ENCODE peak calls at places on chromosomes 11 and 22, in eight cellular contexts. K, Y, L, V, Q, A, P and N are unnamed samples.

GRCh38 chr11:110827276-110827675 is 115.0 kb upstream of the ARHGAP20 start:
- DNase-seq in K (no peak), P (no peak), Q (no peak), A (no peak), V (no peak), L (no peak), Y (no peak), N (no peak)

GRCh38 chr22:23137905-23138520 is 3.8 kb downstream of the RSPH14 start:
- DNase-seq in V (no peak), K (peak), A (no peak), P (no peak), L (peak), Y (no peak), Q (no peak), N (no peak)

GRCh38 chr11:120205596-120206161 is 5.2 kb upstream of the OAF start:
- DNase-seq in A (no peak), V (no peak), K (no peak), L (peak), P (no peak), Y (no peak), Q (no peak), N (peak)

GRCh38 chr11:77547863-77548551 is 41.7 kb upstream of the AQP11 start:
- DNase-seq in L (peak), Y (peak), V (no peak), P (no peak), A (no peak), Q (peak), K (peak), N (peak)

GRCh38 chr11:11816511-11817319 is 25.1 kb upstream of the USP47 start:
- DNase-seq in K (no peak), Y (no peak), L (peak), V (no peak), Q (no peak), A (no peak), P (no peak), N (peak)

GRCh38 chr11:833114-833791 is 501 bp downstream of the CD151 start:
- DNase-seq in P (peak), Y (peak), K (peak), V (peak), A (no peak), L (peak), Q (no peak), N (no peak)

GRCh38 chr22:28187612-28188011 is 268.6 kb upstream of the PITPNB start:
- DNase-seq in P (no peak), L (no peak), K (no peak), Y (no peak), V (no peak), A (no peak), Q (no peak), N (no peak)

GRCh38 chr11:77873345-77873744 is 52.4 kb downstream of the AAMDC start:
- DNase-seq in P (no peak), V (no peak), A (no peak), Y (no peak), K (no peak), Q (no peak), L (no peak), N (no peak)

GRCh38 chr11:73404506-73405145 is 28.4 kb downstream of the RELT start:
- DNase-seq in K (no peak), A (no peak), Q (no peak), Y (no peak), L (no peak), V (no peak), P (no peak), N (no peak)

GRCh38 chr11:126115253-126115540 is 52.5 kb upstream of the CDON start:
- DNase-seq in A (peak), K (peak), V (peak), Q (no peak), P (peak), Y (no peak), L (no peak), N (no peak)

GRCh38 chr11:74726547-74727182 is 4.6 kb downstream of the CHRDL2 start:
- DNase-seq in L (peak), V (peak), P (peak), K (peak), Y (peak), Q (peak), A (peak), N (peak)

GRCh38 chr11:29713831-29714320 is 303.0 kb downstream of the KCNA4 start:
- DNase-seq in Q (no peak), L (no peak), Y (no peak), V (no peak), P (no peak), A (no peak), K (no peak), N (no peak)

GRCh38 chr22:33006220-33006954 is 51.8 kb downstream of the SYN3 start:
- DNase-seq in Y (no peak), Q (no peak), K (no peak), V (no peak), P (no peak), A (no peak), L (peak), N (no peak)

GRCh38 chr11:5366856-5367255 is 15.5 kb downstream of the OR51B6 start:
- DNase-seq in V (no peak), Y (no peak), Q (no peak), A (no peak), P (no peak), K (no peak), L (no peak), N (no peak)
- H3K4me3 ChIP-seq in V (no peak), Y (no peak), Q (no peak), A (no peak), P (no peak), K (no peak), L (no peak), N (no peak)

GRCh38 chr11:61611309-61611708 is 30.4 kb upstream of the SYT7 start:
- DNase-seq in Y (no peak), Q (no peak), K (no peak), L (no peak), A (no peak), P (no peak), V (no peak), N (no peak)

GRCh38 chr11:61607920-61608599 is 27.2 kb upstream of the SYT7 start:
- DNase-seq in P (no peak), A (no peak), L (no peak), V (no peak), Y (no peak), K (no peak), Q (no peak), N (peak)

GRCh38 chr11:61610905-61611304 is 30.0 kb upstream of the SYT7 start:
- DNase-seq in V (peak), L (no peak), Q (no peak), K (no peak), A (no peak), Y (no peak), P (no peak), N (no peak)

GRCh38 chr11:61609000-61609969 is 28.4 kb upstream of the SYT7 start:
- DNase-seq in Y (no peak), Q (no peak), V (no peak), P (peak), A (no peak), L (no peak), K (peak), N (no peak)

DNA sequence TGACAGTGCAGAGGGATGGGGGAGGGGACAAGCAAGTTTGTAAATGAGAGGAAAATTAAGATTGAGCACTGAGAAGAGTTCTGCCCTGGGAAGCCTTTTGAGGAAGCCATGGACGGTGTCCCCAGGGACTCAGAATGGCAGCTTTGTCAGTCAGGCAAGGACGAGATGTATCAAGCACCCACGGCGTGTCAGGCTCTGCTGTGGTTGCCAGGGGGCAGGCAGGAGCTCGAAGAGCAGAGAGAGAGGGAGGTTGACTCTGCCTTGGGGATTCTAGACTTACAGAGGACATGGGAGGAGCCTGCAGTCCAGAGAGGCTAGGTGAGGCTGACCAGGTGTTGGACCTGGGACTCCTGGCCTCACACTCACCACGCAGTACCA is 29.1 kb upstream of the SYT7 start:
- DNase-seq in Q (no peak), K (no peak), Y (peak), A (no peak), V (no peak), L (peak), P (peak), N (no peak)
- TF ChIP-seq CTCF in Q (no peak), K (no peak), Y (peak), A (no peak), V (peak), L (peak), P (no peak), N (peak)

GRCh38 chr22:49948573-49948957 is 12.0 kb upstream of the PIM3 start:
- DNase-seq in A (no peak), Q (no peak), V (no peak), P (no peak), Y (no peak), L (no peak), K (no peak), N (no peak)
- H3K4me3 ChIP-seq in A (no peak), Q (no peak), V (no peak), P (peak), Y (no peak), L (peak), K (peak), N (no peak)

GRCh38 chr22:49432211-49432905 is 395.3 kb downstream of the BRD1 start:
- DNase-seq in V (no peak), A (no peak), Q (no peak), P (no peak), Y (no peak), K (no peak), L (no peak), N (no peak)

GRCh38 chr22:49435596-49435995 is 392.1 kb downstream of the BRD1 start:
- DNase-seq in K (no peak), V (no peak), L (no peak), Y (no peak), Q (no peak), P (no peak), A (no peak), N (no peak)

GRCh38 chr22:49436056-49436455 is 391.6 kb downstream of the BRD1 start:
- DNase-seq in Y (no peak), A (no peak), L (no peak), P (no peak), Q (no peak), V (no peak), K (no peak), N (no peak)

GRCh38 chr22:49433044-49433443 is 394.6 kb downstream of the BRD1 start:
- DNase-seq in A (no peak), Y (no peak), L (no peak), K (no peak), Q (no peak), P (no peak), V (no peak), N (no peak)

DNA sequence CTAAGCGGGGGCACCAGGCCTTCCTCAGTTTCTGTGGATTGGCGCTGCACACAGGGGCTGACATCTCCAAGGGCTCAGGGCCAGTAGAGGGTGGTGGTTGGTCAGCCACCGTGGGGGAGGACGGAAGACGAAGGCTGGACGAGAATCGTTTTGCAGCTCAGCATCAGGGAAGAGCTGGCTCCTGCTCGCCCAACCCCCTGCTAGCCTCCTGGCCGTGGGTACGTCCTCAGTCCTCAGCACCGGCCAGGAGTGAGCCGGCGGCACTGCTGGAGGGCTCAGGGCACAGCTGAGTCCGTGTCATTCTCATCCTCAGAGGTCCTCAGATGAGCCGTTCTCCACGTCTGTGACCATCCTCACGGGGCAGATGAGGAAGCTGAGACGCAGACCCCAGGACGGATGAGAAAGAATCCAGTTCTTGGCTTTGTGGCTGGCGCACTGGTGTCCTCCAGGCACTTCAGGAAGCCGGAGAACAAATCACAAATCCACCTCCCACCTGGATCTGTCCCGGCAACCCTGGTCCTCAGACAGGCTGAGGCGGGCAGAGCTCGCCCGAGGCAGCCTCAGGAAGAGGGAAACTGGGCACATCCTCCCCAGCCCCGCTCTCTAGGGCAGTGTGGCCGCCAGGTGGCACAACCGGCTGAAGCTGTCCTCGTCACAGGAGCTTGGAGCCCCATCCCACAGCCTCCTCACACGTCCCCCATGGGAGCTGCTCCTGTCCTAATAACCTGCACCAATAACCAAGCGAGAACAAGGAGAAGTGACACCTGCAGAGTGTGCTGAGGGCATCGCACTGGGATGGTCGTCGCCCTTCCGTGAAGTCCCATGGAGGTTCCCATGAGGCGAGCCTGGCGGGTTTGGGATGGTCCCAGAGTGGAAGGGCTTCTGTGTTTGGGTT is 393.7 kb downstream of the BRD1 start:
- DNase-seq in Y (no peak), L (no peak), K (no peak), V (no peak), Q (no peak), P (no peak), A (no peak), N (no peak)
- TF ChIP-seq CTCF in Y (no peak), L (no peak), K (no peak), V (no peak), Q (no peak), P (no peak), A (no peak), N (no peak)

GRCh38 chr11:94635072-94635471 is 67.9 kb downstream of the PIWIL4 start:
- DNase-seq in L (no peak), P (no peak), A (no peak), V (no peak), Q (no peak), K (no peak), Y (no peak), N (no peak)

GRCh38 chr11:94632356-94632755 is 65.2 kb downstream of the PIWIL4 start:
- DNase-seq in K (no peak), A (no peak), P (no peak), Q (no peak), Y (no peak), V (no peak), L (no peak), N (no peak)

GRCh38 chr11:94629741-94630140 is 62.6 kb downstream of the PIWIL4 start:
- DNase-seq in Y (no peak), V (no peak), K (no peak), P (no peak), A (no peak), L (no peak), Q (no peak), N (no peak)
- H3K4me3 ChIP-seq in Y (no peak), V (no peak), K (no peak), P (no peak), A (no peak), L (no peak), Q (no peak), N (no peak)

GRCh38 chr11:113256431-113257227 is 57.8 kb upstream of the TTC12 start:
- DNase-seq in Q (no peak), K (no peak), Y (peak), P (no peak), L (no peak), V (no peak), A (no peak), N (no peak)
- TF ChIP-seq CTCF in Q (no peak), K (no peak), Y (no peak), P (no peak), L (no peak), V (no peak), A (no peak), N (no peak)

DNA sequence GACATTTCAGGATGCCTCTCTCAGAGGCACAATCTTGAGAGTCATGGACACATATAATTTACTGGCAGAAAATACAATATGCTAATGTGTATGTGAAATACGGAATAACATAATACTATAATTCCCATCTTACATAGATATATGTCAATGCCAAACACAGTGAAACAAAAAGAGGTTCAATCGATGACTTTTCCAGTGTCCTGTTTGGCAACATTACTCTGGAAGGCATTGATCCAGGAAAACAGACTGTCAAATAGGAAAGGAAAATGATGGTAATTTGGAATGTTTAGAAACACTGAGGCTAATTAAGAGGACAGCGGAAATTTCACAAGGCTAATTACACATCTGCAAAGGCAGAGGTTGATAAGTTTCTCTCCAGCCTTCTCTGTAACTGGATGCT is 942.3 kb downstream of the LRRC4C start:
- DNase-seq in P (no peak), A (no peak), V (no peak), K (no peak), L (no peak), Q (no peak), Y (no peak), N (no peak)
- H3K4me3 ChIP-seq in P (no peak), A (no peak), V (no peak), K (no peak), L (no peak), Q (no peak), Y (no peak), N (no peak)

GRCh38 chr11:2690596-2691354 is 9.0 kb downstream of the KCNQ1OT1 start:
- DNase-seq in L (no peak), K (no peak), P (no peak), Q (no peak), A (no peak), Y (no peak), V (no peak), N (no peak)

GRCh38 chr11:2693271-2693833 is 6.4 kb downstream of the KCNQ1OT1 start:
- DNase-seq in K (no peak), Y (no peak), V (no peak), L (no peak), A (no peak), P (no peak), Q (peak), N (no peak)

GRCh38 chr11:2693851-2694261 is 5.9 kb downstream of the KCNQ1OT1 start:
- DNase-seq in A (peak), K (no peak), P (no peak), L (no peak), Y (no peak), V (peak), Q (no peak), N (no peak)

GRCh38 chr11:2691355-2691761 is 8.4 kb downstream of the KCNQ1OT1 start:
- DNase-seq in L (no peak), A (no peak), Q (no peak), K (no peak), P (no peak), V (no peak), Y (no peak), N (no peak)

GRCh38 chr11:2691991-2692841 is 7.6 kb downstream of the KCNQ1OT1 start:
- DNase-seq in A (no peak), V (no peak), Q (no peak), L (peak), P (no peak), Y (peak), K (no peak), N (no peak)
- TF ChIP-seq CTCF in A (no peak), V (peak), Q (no peak), L (peak), P (no peak), Y (peak), K (peak), N (peak)

GRCh38 chr22:25076281-25076680 is 123.4 kb upstream of the CRYBB3 start:
- DNase-seq in A (no peak), V (no peak), Q (no peak), K (no peak), P (no peak), Y (no peak), L (no peak), N (no peak)

GRCh38 chr22:25080855-25081254 is 118.8 kb upstream of the CRYBB3 start:
- DNase-seq in L (no peak), V (no peak), Y (peak), Q (no peak), A (no peak), K (no peak), P (no peak), N (no peak)

GRCh38 chr22:25077964-25078363 is 121.7 kb upstream of the CRYBB3 start:
- DNase-seq in V (no peak), K (no peak), Q (no peak), A (no peak), Y (no peak), L (no peak), P (no peak), N (no peak)

GRCh38 chr22:25078591-25078990 is 121.1 kb upstream of the CRYBB3 start:
- DNase-seq in L (no peak), P (no peak), A (no peak), Y (no peak), K (no peak), V (no peak), Q (no peak), N (no peak)

DNA sequence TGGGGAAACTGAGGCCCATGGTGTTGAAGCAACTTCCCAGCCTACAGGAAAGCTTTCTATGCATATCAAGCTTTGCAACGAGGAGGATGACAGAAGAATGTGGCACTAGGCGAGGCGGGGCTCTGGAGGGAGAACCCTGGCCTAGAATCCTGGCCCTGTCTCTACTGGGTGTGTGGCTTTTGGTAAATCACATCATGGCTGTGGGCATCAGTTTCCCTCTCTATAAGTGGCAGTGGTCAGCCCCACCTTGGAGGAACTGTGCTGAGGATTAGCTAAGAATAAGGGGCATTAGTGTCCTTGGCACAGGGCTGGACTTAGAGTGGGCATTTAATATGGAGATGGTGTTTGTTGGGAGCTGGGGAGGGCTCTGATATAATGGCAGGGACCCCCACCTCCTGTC is 122.6 kb upstream of the CRYBB3 start:
- DNase-seq in Q (no peak), V (no peak), A (no peak), P (no peak), K (no peak), Y (no peak), L (no peak), N (no peak)
- H3K4me3 ChIP-seq in Q (no peak), V (no peak), A (no peak), P (no peak), K (no peak), Y (no peak), L (no peak), N (no peak)

GRCh38 chr11:13016415-13016814 is 7.3 kb downstream of the RASSF10 start:
- DNase-seq in A (no peak), P (no peak), L (peak), Y (no peak), K (peak), Q (no peak), V (no peak), N (no peak)
- TF ChIP-seq CTCF in A (no peak), P (no peak), L (peak), Y (no peak), K (no peak), Q (no peak), V (no peak), N (no peak)